ENCODE peak calls at places on chromosomes 6 and 20, in ten cellular contexts. D is NCI-H2171; R is NCI-H2081 treated with DMSO at 0.1 percent for 48 hours; G is GM13976; T is GM04504; N is stimulated activated CD4-positive, alpha-beta T cell treated with anti-CD3 and anti-CD28 coated beads, TNF-alpha, amount 100 ng/mL, for 1 hour; M is hepatic stellate cell; A is GF-D8; U is cardiac fibroblast; Z is NCI-H524. F is an unnamed sample.
A peak's percentile ranks its signal among the peaks of the same experiment; 100 is the strongest.

GRCh38 chr6:86474081-86474480 is 463.2 kb upstream of the HTR1E start:
- DNase-seq in N (no peak), R (no peak), A (no peak), G (no peak), D (no peak), U (no peak), Z (no peak), M (no peak), T (no peak), F (no peak)

GRCh38 chr6:52231411-52232127 is 12.7 kb downstream of the IL17F start:
- DNase-seq in U (no peak), N (no peak), R (no peak), A (no peak), T (no peak), Z (no peak), D (no peak), M (no peak), G (no peak), F (no peak)

GRCh38 chr6:96016781-96017180 is 1.0 kb downstream of the FUT9 start:
- DNase-seq in U (no peak), T (no peak), G (no peak), D (no peak), R (no peak), N (no peak), Z (no peak), A (no peak), M (no peak), F (no peak)

GRCh38 chr6:75693534-75693933 is 55.5 kb upstream of the MYO6 start:
- DNase-seq in R (no peak), U (peak; percentile 48), D (no peak), G (no peak), N (no peak), M (peak; percentile 4), Z (no peak), A (no peak), T (no peak), F (no peak)

GRCh38 chr20:13277663-13278295 is 56.7 kb downstream of the ISM1 start:
- DNase-seq in A (no peak), U (no peak), M (no peak), D (no peak), T (peak; percentile 13), R (no peak), Z (no peak), N (no peak), G (no peak), F (no peak)

GRCh38 chr6:74713941-74714340 is 491.9 kb downstream of the COL12A1 start:
- DNase-seq in N (no peak), D (no peak), M (no peak), A (no peak), R (no peak), G (no peak), T (no peak), U (peak; percentile 53), Z (no peak), F (no peak)

GRCh38 chr20:54025166-54025835 is 45.1 kb downstream of the BCAS1 start:
- DNase-seq in T (peak; percentile 58), D (no peak), M (no peak), N (no peak), Z (no peak), U (no peak), R (no peak), A (no peak), G (no peak), F (no peak)

GRCh38 chr6:142193621-142194020 is 46.6 kb downstream of the VTA1 start:
- DNase-seq in U (no peak), T (no peak), M (no peak), G (no peak), N (no peak), A (no peak), R (no peak), D (no peak), Z (no peak), F (no peak)

GRCh38 chr6:56058636-56059035 is 183.2 kb upstream of the BMP5 start:
- DNase-seq in G (no peak), U (no peak), N (no peak), M (no peak), R (no peak), T (no peak), A (no peak), D (no peak), Z (no peak), F (no peak)

GRCh38 chr6:148364056-148364844 is 21.6 kb downstream of the SASH1 start:
- DNase-seq in Z (no peak), N (no peak), G (no peak), R (no peak), A (no peak), T (peak; percentile 70), M (peak; percentile 73), D (no peak), U (peak; percentile 96), F (no peak)

GRCh38 chr20:31608256-31608980 is 3.3 kb downstream of the ID1 start:
- DNase-seq in A (no peak), M (peak; percentile 67), Z (peak; percentile 93), D (peak; percentile 99), N (no peak), G (no peak), R (peak; percentile 88), U (peak; percentile 66), T (no peak), F (peak; percentile 93)

GRCh38 chr6:139721924-139722323 is 347.5 kb upstream of the CITED2 start:
- DNase-seq in D (no peak), Z (no peak), U (no peak), G (no peak), T (no peak), M (no peak), A (no peak), N (no peak), R (no peak), F (no peak)

GRCh38 chr6:53813096-53813495 is 18.3 kb downstream of the LRRC1 start:
- DNase-seq in T (no peak), R (no peak), U (peak; percentile 27), Z (no peak), N (no peak), M (no peak), D (no peak), A (no peak), G (no peak), F (no peak)

GRCh38 chr6:148218542-148219258 is 123.9 kb upstream of the SASH1 start:
- DNase-seq in M (no peak), N (no peak), T (no peak), G (no peak), R (no peak), D (no peak), U (no peak), A (no peak), Z (no peak), F (no peak)

GRCh38 chr6:37130704-37131103 is 39.2 kb upstream of the PIM1 start:
- DNase-seq in N (no peak), T (no peak), Z (no peak), G (no peak), A (peak; percentile 23), D (no peak), U (peak; percentile 73), M (no peak), R (no peak), F (no peak)

GRCh38 chr6:147135211-147135672 is 69.0 kb upstream of the STXBP5 start:
- DNase-seq in G (no peak), R (no peak), T (peak; percentile 87), M (no peak), N (no peak), U (peak; percentile 99), A (peak; percentile 94), Z (no peak), D (no peak), F (peak; percentile 3)

GRCh38 chr20:56606174-56606945 is 22.7 kb upstream of the TFAP2C start:
- DNase-seq in Z (no peak), D (no peak), M (no peak), T (no peak), U (no peak), G (no peak), R (no peak), A (no peak), N (no peak), F (no peak)

GRCh38 chr6:55541024-55541423 is 38.0 kb downstream of the HMGCLL1 start:
- DNase-seq in T (no peak), Z (no peak), A (no peak), R (no peak), M (no peak), N (no peak), G (no peak), U (no peak), D (no peak), F (no peak)

GRCh38 chr20:59022754-59023153 is 3.5 kb downstream of the TUBB1 start:
- DNase-seq in A (no peak), M (no peak), D (no peak), Z (no peak), R (no peak), N (no peak), T (no peak), G (no peak), U (no peak), F (no peak)

GRCh38 chr6:159692303-159693127 is 526 bp downstream of the SOD2 start:
- DNase-seq in N (peak; percentile 37), A (peak; percentile 18), T (no peak), G (peak; percentile 70), Z (peak; percentile 50), R (no peak), M (peak; percentile 36), D (peak; percentile 32), U (peak; percentile 49), F (peak; percentile 37)

GRCh38 chr20:2693286-2693995 is 861 bp downstream of the EBF4 start:
- DNase-seq in Z (no peak), U (peak; percentile 3), M (no peak), D (peak; percentile 71), R (no peak), A (no peak), N (peak; percentile 25), G (peak; percentile 76), T (no peak), F (no peak)

GRCh38 chr6:71537717-71538116 is 249.1 kb downstream of the OGFRL1 start:
- DNase-seq in T (no peak), G (no peak), D (no peak), N (no peak), Z (no peak), U (peak; percentile 66), A (no peak), M (peak; percentile 36), R (no peak), F (no peak)

GRCh38 chr6:116316772-116317467 is 37.2 kb upstream of the TSPYL1 start:
- DNase-seq in M (no peak), U (peak; percentile 53), A (no peak), Z (no peak), D (no peak), T (no peak), G (no peak), N (no peak), R (no peak), F (no peak)

GRCh38 chr6:67606905-67607828 is 1027.9 kb upstream of the ADGRB3 start:
- DNase-seq in N (no peak), M (no peak), R (peak; percentile 97), D (no peak), A (no peak), G (no peak), T (no peak), U (peak; percentile 84), Z (no peak), F (no peak)

GRCh38 chr20:32077192-32077591 is 25.1 kb downstream of the HCK start:
- DNase-seq in M (no peak), G (no peak), T (no peak), N (no peak), U (no peak), A (no peak), Z (no peak), D (no peak), R (no peak), F (no peak)

GRCh38 chr6:4794140-4794707 is 18.0 kb downstream of the CDYL start:
- DNase-seq in R (no peak), Z (no peak), U (no peak), T (no peak), N (no peak), M (no peak), A (no peak), G (no peak), D (no peak), F (no peak)

GRCh38 chr20:44056010-44056698 is 130.8 kb downstream of the JPH2 start:
- DNase-seq in A (no peak), R (no peak), G (no peak), M (peak; percentile 60), Z (peak; percentile 17), N (no peak), T (no peak), D (peak; percentile 34), U (peak; percentile 25), F (peak; percentile 59)

GRCh38 chr20:38134427-38135281 is 30.4 kb downstream of the TGM2 start:
- DNase-seq in A (peak; percentile 33), Z (no peak), R (no peak), T (no peak), G (no peak), U (peak; percentile 73), D (no peak), M (peak; percentile 79), N (no peak), F (no peak)

F was measured in T47D.